ENCODE peak calls at places on chromosomes 7 and 10, in six cellular contexts. A, J, T, H, R and Z are unnamed samples.
A peak's percentile ranks its signal among the peaks of the same experiment; 100 is the strongest.

GRCh38 chr10:90947025-90947960 is 26.4 kb upstream of the ANKRD1 start:
- DNase-seq in A (no peak), J (no peak), T (no peak), H (no peak), R (no peak), Z (no peak)

GRCh38 chr7:3510101-3511020 is 209.3 kb downstream of the SDK1 start:
- DNase-seq in A (no peak), J (no peak), T (no peak), H (no peak), R (no peak), Z (no peak)

GRCh38 chr7:89837515-89837914 is 316.8 kb upstream of the STEAP1 start:
- DNase-seq in A (peak; percentile 35), J (no peak), T (peak; percentile 44), H (no peak), R (no peak), Z (no peak)

GRCh38 chr10:25038303-25038702 is 21.9 kb downstream of the THNSL1 start:
- DNase-seq in A (no peak), J (no peak), T (no peak), H (no peak), R (no peak), Z (no peak)

GRCh38 chr10:43930243-43930642 is 281.6 kb upstream of the ZNF32 start:
- DNase-seq in A (no peak), J (no peak), T (no peak), H (no peak), R (no peak), Z (no peak)

GRCh38 chr7:66768865-66769832 is 28.6 kb downstream of the RABGEF1 start:
- DNase-seq in A (no peak), J (no peak), T (no peak), H (no peak), R (no peak), Z (no peak)

GRCh38 chr10:94138391-94138790 is 144.7 kb downstream of the PLCE1 start:
- DNase-seq in A (no peak), J (no peak), T (no peak), H (no peak), R (no peak), Z (no peak)

GRCh38 chr10:17645591-17646345 is 1.8 kb downstream of the STAM start:
- DNase-seq in A (no peak), J (no peak), T (no peak), H (no peak), R (no peak), Z (no peak)

GRCh38 chr10:78267070-78267469 is 233.4 kb downstream of the RPS24 start:
- DNase-seq in A (no peak), J (no peak), T (no peak), H (no peak), R (no peak), Z (no peak)

GRCh38 chr7:7843972-7844371 is 124.6 kb upstream of the GLCCI1 start:
- DNase-seq in A (no peak), J (no peak), T (no peak), H (no peak), R (no peak), Z (no peak)

DNA sequence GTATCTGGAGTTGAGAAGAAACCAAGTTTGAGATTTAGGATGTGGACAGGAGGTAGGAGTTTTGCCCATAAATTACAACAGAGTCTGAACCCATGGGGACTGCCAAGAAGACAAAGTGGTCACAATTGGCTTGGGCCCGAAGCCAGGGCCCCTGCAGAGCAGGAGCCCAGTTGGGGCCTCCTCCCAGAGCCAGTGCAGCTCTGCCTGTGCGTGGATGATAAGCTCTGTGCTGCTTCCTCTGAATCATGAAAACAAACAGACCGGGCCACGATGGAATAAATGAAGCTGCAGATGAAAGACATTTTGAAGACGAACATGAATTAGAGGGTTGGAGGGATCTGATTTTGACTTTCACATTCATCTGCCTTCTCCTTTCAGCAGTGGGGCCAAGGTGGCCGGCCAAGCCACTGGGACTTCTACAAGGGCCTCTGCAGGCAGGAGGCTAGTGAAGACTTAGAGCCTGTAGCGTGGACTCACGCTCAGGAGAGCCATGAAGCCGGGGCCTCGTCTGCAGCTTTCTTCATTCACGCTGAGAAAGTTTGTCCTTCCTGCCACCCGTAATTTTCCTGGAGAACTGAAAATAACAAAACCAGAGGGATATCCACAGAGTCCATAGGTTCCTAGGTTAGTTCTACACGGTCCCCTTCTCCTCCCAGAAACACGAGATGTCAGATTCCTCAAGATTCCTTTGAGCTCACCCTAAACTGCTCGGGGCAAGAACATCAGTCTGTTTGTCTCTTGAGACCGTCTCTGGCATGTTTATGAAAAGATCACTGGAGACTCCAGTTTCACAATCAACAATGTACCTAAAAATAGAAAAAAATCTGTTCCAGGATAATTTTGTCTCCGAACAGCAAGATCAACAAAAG is 156.7 kb upstream of the LYZL1 start:
- DNase-seq in A (no peak), J (peak; percentile 30), T (no peak), H (no peak), R (no peak), Z (no peak)
- H3K4me3 ChIP-seq in A (no peak overlapping the region), J (no peak overlapping the region), T (no peak overlapping the region), H (no peak overlapping the region), R (no peak overlapping the region), Z (no peak overlapping the region)

DNA sequence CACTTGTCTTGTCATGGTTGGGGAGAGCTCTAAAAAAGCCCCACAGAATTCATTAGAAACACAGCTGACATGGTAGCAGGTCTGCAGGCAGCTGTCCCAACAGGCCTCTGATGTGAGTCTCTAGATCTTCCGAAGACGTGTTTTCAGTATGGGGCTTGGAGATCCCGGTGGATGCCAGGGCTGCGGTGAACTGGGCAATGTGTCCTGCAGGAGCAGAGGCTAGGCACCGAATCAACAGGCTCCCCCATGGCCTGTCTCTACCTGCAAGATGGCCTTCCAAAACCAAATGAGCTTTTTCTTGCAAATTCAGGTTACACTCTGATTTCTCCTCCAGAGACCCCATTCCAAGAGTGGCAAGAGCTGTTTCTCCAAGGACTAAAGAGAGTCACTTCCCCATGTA is 2.9 kb downstream of the CPXM2 start:
- DNase-seq in A (no peak), J (no peak), T (no peak), H (no peak), R (no peak), Z (peak; percentile 67)
- H3K4me3 ChIP-seq in A (no peak overlapping the region), J (no peak overlapping the region), T (no peak overlapping the region), H (no peak overlapping the region), R (no peak overlapping the region), Z (no peak overlapping the region)

DNA sequence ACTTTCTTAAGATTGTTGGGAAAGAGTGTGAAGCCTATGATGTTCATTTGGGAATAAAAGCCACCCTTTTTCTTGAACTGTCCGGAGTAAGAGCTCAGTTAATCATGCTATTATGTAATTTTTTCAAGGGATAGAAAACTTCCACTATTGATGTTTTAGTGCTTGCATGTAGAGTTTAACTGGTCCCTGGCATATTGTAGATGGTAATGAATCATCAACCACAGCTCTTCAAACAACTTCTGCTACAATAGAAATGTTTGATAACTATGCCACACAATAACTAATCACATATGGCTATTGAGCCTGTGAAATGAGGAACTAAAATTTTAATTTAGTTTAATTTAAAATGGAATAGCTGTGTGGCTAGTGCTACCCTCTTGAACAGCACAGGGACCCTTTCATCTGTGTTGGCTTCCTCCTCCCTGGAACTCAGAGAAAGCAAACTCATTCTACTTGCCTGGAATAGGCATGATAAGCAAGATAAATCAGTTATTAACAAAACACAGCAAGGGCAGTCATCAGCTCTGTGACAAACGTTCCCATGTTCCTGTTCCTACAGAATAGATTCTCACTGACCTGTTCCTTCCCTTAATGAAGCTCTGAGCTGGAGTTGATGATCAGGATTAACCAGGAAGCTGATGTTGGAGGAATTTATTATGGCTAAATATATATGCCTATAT is 4.9 kb upstream of the SRI start:
- DNase-seq in A (no peak), J (no peak), T (no peak), H (no peak), R (no peak), Z (no peak)
- H3K4me3 ChIP-seq in A (no peak overlapping the region), J (no peak overlapping the region), T (no peak overlapping the region), H (no peak overlapping the region), R (no peak overlapping the region), Z (no peak overlapping the region)

GRCh38 chr7:113606325-113606724 is 312.5 kb downstream of the PPP1R3A start:
- DNase-seq in A (no peak), J (no peak), T (no peak), H (no peak), R (no peak), Z (no peak)
- H3K4me3 ChIP-seq in A (no peak overlapping the region), J (no peak overlapping the region), T (no peak overlapping the region), H (no peak overlapping the region), R (no peak overlapping the region), Z (no peak overlapping the region)

GRCh38 chr10:61941202-61941651 is 39.7 kb downstream of the ARID5B start:
- DNase-seq in A (no peak), J (no peak), T (no peak), H (no peak), R (no peak), Z (no peak)
- H3K4me3 ChIP-seq in A (no peak overlapping the region), J (no peak overlapping the region), T (no peak overlapping the region), H (no peak overlapping the region), R (no peak overlapping the region), Z (no peak overlapping the region)

GRCh38 chr10:113554214-113554613 is 1.4 kb downstream of the HABP2 start:
- DNase-seq in A (no peak), J (no peak), T (no peak), H (no peak), R (no peak), Z (no peak)
- H3K4me3 ChIP-seq in A (no peak overlapping the region), J (peak overlapping the region; percentile 76), T (no peak overlapping the region), H (no peak overlapping the region), R (no peak overlapping the region), Z (no peak overlapping the region)